ENCODE peak calls at places on chromosomes 6 and 20, in ten cellular contexts. K is left lung; D is psoas muscle; O is naive thymus-derived CD4-positive, alpha-beta T cell; Z is heart left ventricle; P is neuronal stem cell; U is prostate gland; E is right lobe of liver; M is dorsolateral prefrontal cortex; Y is upper lobe of right lung. L is an unnamed sample.

GRCh38 chr6:118893095-118893881 is 664 bp upstream of the ASF1A start:
- DNase-seq in K (no peak), D (no peak), O (no peak), Z (peak), P (no peak), U (peak), E (no peak), M (no peak), Y (no peak), L (peak)

GRCh38 chr20:32509639-32510066 is 75.5 kb downstream of the NOL4L start:
- DNase-seq in K (peak), D (no peak), O (peak), Z (no peak), P (no peak), U (peak), E (peak), M (no peak), Y (no peak), L (no peak)

GRCh38 chr20:53081916-53082863 is 110.0 kb downstream of the TSHZ2 start:
- DNase-seq in K (no peak), D (no peak), O (no peak), Z (no peak), P (no peak), U (no peak), E (no peak), M (no peak), Y (no peak), L (no peak)

GRCh38 chr20:24389686-24390085 is 79.7 kb upstream of the SYNDIG1 start:
- DNase-seq in K (peak), D (no peak), O (peak), Z (no peak), P (no peak), U (no peak), E (no peak), M (no peak), Y (no peak), L (peak)

GRCh38 chr6:75368151-75368779 is 83.7 kb upstream of the TMEM30A start:
- DNase-seq in K (peak), D (no peak), O (no peak), Z (peak), P (peak), U (no peak), E (no peak), M (no peak), Y (no peak), L (no peak)

GRCh38 chr6:119116712-119117281 is 38.3 kb upstream of the FAM184A start:
- DNase-seq in K (no peak), D (no peak), O (no peak), Z (no peak), P (no peak), U (no peak), E (no peak), M (no peak), Y (no peak), L (no peak)

GRCh38 chr20:36997121-36997520 is 45.6 kb upstream of the SAMHD1 start:
- DNase-seq in K (no peak), D (no peak), O (no peak), Z (no peak), P (no peak), U (no peak), E (no peak), M (no peak), Y (no peak), L (no peak)

GRCh38 chr6:106591111-106591825 is 38.0 kb downstream of the RTN4IP1 start:
- DNase-seq in K (no peak), D (peak), O (no peak), Z (no peak), P (no peak), U (no peak), E (no peak), M (no peak), Y (no peak), L (no peak)

GRCh38 chr6:163159110-163159509 is 255.4 kb upstream of the QKI start:
- DNase-seq in K (no peak), D (no peak), O (no peak), Z (no peak), P (no peak), U (no peak), E (no peak), M (no peak), Y (no peak), L (no peak)

GRCh38 chr6:41294463-41294862 is 8.0 kb upstream of the TREM1 start:
- DNase-seq in K (no peak), D (no peak), O (no peak), Z (no peak), P (no peak), U (no peak), E (no peak), M (no peak), Y (no peak), L (no peak)

DNA sequence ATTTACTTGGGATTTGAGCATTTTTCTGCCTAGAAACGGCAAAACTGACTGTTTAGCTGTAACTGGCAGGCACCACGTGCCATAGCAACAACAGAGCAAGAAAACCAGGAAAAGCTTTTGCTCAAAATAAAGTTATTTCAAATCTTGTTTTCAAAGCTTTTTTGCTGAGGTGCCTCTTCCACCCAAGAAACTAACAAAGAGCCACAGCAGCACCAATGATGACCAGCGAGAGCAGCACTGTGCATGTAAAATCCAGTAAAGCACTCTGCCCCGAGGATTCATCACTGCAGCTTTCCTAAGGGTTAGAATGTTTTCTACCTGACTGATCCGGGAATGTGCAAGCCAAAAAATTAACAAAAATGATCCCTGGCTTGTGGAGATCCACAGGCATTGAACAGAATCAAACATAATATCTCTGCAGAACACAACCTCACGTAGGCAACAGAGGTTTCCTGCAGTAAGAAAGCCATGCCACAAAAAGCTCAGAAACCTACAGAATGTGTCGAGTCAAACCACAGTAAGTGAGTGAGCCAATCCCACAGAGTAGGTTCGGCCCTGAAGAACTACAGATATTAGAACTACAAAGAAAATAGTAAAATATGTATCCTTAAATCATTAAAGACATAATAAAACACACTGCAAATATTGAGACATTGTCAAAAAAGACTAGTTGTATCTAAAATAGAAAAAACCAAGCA is 7.4 kb upstream of the ULBP3 start:
- DNase-seq in K (no peak), D (no peak), O (no peak), Z (no peak), P (no peak), U (no peak), E (no peak), M (peak), Y (no peak), L (no peak)
- H3K27ac ChIP-seq in K (no peak), D (no peak), O (no peak), Z (no peak), P (no peak), U (no peak), E (no peak), M (no peak), Y (no peak), L (no peak)

GRCh38 chr6:165231177-165231576 is 78.2 kb downstream of the C6orf118 start:
- DNase-seq in K (no peak), D (no peak), O (no peak), Z (no peak), P (no peak), U (no peak), E (no peak), M (no peak), Y (no peak), L (no peak)
- H3K27ac ChIP-seq in K (no peak), D (peak), O (no peak), Z (peak), P (no peak), U (no peak), E (no peak), M (peak), Y (no peak), L (no peak)

DNA sequence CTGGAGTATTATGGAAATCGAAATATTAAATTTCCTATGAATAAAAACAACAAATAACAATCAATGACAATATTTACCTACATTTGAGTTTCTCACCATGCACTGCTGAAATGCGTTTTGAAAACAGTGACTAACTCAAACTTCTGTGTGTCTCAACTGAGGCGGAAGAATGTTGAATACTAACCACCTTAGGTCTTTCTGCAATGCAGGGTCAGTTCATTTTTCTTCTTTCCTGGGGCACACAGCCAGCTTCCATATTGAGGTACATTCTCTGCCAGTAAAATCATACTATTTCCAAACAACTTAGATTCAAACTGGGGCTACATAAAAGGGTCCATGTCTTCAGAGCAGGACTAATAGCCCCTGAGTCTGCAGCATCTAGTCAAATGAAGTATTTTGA is 310.1 kb downstream of the UTRN start:
- DNase-seq in K (no peak), D (no peak), O (no peak), Z (no peak), P (no peak), U (no peak), E (no peak), M (no peak), Y (no peak), L (no peak)
- H3K27ac ChIP-seq in K (no peak), D (no peak), O (no peak), Z (no peak), P (no peak), U (no peak), E (no peak), M (no peak), Y (no peak), L (no peak)

GRCh38 chr20:49715466-49715865 is 1.8 kb upstream of the B4GALT5 start:
- DNase-seq in K (no peak), D (no peak), O (no peak), Z (no peak), P (no peak), U (no peak), E (no peak), M (no peak), Y (no peak), L (no peak)

GRCh38 chr20:49713779-49714712 is at the start of gene B4GALT5:
- DNase-seq in K (peak), D (peak), O (peak), Z (peak), P (peak), U (peak), E (peak), M (peak), Y (peak), L (peak)

GRCh38 chr20:49712918-49713778 is 530 bp downstream of the B4GALT5 start:
- DNase-seq in K (peak), D (peak), O (peak), Z (peak), P (no peak), U (peak), E (peak), M (no peak), Y (peak), L (peak)

GRCh38 chr20:49712118-49712517 is 1.6 kb downstream of the B4GALT5 start:
- DNase-seq in K (no peak), D (no peak), O (no peak), Z (no peak), P (no peak), U (no peak), E (no peak), M (no peak), Y (no peak), L (no peak)

DNA sequence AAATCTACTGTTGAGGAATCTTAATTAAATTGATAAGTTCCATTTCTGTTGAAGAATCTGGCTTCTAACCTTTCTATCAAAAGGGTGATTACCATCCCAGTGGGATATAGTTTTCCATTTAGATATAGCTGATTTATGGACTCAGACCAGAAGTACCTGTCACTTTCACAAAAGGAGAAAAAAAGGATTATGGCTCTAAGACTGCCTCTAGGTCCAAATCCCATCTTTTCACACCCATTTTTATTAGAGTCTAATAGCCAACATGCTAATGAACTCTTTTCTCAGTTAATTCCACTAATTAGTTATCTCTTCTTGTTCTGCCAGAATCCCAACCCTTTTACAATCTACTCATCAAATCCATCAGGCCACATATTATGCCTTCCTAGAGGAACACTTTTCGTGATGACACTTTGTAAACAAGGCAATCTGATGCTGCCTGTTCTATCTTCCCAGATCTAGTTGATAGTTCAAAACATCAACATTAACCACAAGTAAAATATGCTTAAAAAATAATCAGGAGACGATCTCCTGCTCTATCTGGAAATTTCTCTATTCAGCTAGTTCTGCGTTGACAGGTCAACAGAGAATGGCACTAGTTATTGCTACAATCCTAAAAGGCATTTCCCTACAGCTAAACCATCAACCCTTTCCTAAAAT is 2.2 kb downstream of the B4GALT5 start:
- DNase-seq in K (no peak), D (no peak), O (no peak), Z (no peak), P (no peak), U (no peak), E (no peak), M (no peak), Y (no peak), L (no peak)
- H3K27ac ChIP-seq in K (peak), D (peak), O (no peak), Z (no peak), P (no peak), U (peak), E (peak), M (peak), Y (peak), L (peak)

GRCh38 chr20:34316191-34316814 is 13.1 kb upstream of the AHCY start:
- DNase-seq in K (no peak), D (no peak), O (no peak), Z (no peak), P (no peak), U (no peak), E (no peak), M (no peak), Y (no peak), L (no peak)
- H3K27ac ChIP-seq in K (no peak), D (no peak), O (no peak), Z (no peak), P (no peak), U (no peak), E (no peak), M (no peak), Y (no peak), L (no peak)

GRCh38 chr6:143155681-143156080 is 95.0 kb downstream of the AIG1 start:
- DNase-seq in K (no peak), D (no peak), O (no peak), Z (no peak), P (no peak), U (no peak), E (no peak), M (no peak), Y (no peak), L (no peak)

GRCh38 chr6:143157146-143157545 is 96.5 kb downstream of the AIG1 start:
- DNase-seq in K (no peak), D (no peak), O (no peak), Z (no peak), P (no peak), U (no peak), E (no peak), M (no peak), Y (no peak), L (no peak)

GRCh38 chr6:143160008-143160407 is 99.3 kb downstream of the AIG1 start:
- DNase-seq in K (no peak), D (no peak), O (no peak), Z (no peak), P (no peak), U (no peak), E (no peak), M (no peak), Y (no peak), L (no peak)

GRCh38 chr6:143159001-143159400 is 98.3 kb downstream of the AIG1 start:
- DNase-seq in K (no peak), D (no peak), O (no peak), Z (no peak), P (no peak), U (no peak), E (no peak), M (no peak), Y (no peak), L (no peak)

DNA sequence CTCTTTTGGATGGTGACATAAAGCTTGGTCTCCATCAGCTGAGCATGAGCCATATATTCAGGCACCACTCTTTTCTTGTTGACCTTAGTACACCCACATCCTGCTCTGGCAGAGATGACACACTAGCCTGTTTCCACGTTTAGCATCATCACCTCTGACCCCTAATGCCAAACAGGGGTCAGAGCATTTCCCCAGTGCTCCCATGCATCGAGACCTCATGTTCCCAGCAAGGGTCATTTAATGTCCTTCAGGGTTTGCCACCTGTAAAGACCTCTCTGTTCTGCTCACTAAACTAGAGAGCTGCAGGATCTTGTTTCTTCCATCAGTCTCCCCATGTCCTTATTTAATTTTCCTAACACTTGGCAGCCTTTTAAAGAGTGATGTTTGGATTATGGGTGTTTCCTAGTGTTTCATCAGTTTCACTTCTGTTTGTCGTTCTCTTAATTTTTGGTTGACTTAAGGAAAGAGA is 97.5 kb downstream of the AIG1 start:
- DNase-seq in K (no peak), D (no peak), O (no peak), Z (no peak), P (no peak), U (no peak), E (no peak), M (no peak), Y (no peak), L (no peak)
- H3K27ac ChIP-seq in K (no peak), D (no peak), O (no peak), Z (no peak), P (no peak), U (no peak), E (no peak), M (no peak), Y (no peak), L (no peak)

GRCh38 chr6:10759884-10760329 is 12.3 kb downstream of the TMEM14B start:
- DNase-seq in K (peak), D (peak), O (no peak), Z (no peak), P (no peak), U (no peak), E (no peak), M (no peak), Y (no peak), L (no peak)
- H3K27ac ChIP-seq in K (peak), D (peak), O (no peak), Z (no peak), P (no peak), U (no peak), E (no peak), M (no peak), Y (no peak), L (no peak)